ENCODE peak calls at places on chromosomes 6 and 20, in six cellular contexts. A, D, P, G, T and W are unnamed samples.

GRCh38 chr6:98946266-98946817 is 1.4 kb downstream of the FBXL4 start:
- DNase-seq in A (no peak), D (no peak), P (no peak), G (no peak), T (no peak), W (no peak)

GRCh38 chr20:43349841-43350240 is 107.9 kb upstream of the SRSF6 start:
- DNase-seq in A (no peak), D (no peak), P (no peak), G (no peak), T (no peak), W (no peak)

GRCh38 chr6:105759946-105760345 is 326.2 kb upstream of the PRDM1 start:
- DNase-seq in A (no peak), D (no peak), P (peak; percentile 95), G (no peak), T (no peak), W (no peak)

GRCh38 chr6:43942011-43942442 is 172.0 kb downstream of the VEGFA start:
- DNase-seq in A (no peak), D (no peak), P (no peak), G (no peak), T (no peak), W (no peak)

GRCh38 chr6:1325471-1326309 is 13.8 kb downstream of the FOXQ1 start:
- DNase-seq in A (peak; percentile 99), D (peak; percentile 77), P (peak; percentile 93), G (no peak), T (no peak), W (no peak)

GRCh38 chr6:157479464-157480303 is 98.7 kb downstream of the ZDHHC14 start:
- DNase-seq in A (no peak), D (no peak), P (no peak), G (no peak), T (no peak), W (no peak)

GRCh38 chr20:840858-841567 is 7.5 kb downstream of the FAM110A start:
- DNase-seq in A (peak; percentile 33), D (peak; percentile 43), P (no peak), G (no peak), T (peak; percentile 72), W (no peak)

GRCh38 chr6:136510782-136511181 is 39.4 kb downstream of the MAP7 start:
- DNase-seq in A (no peak), D (no peak), P (no peak), G (no peak), T (peak; percentile 1), W (no peak)

GRCh38 chr6:111870054-111870750 is 3.0 kb downstream of the FYN start:
- DNase-seq in A (peak; percentile 15), D (no peak), P (no peak), G (no peak), T (no peak), W (peak; percentile 52)

GRCh38 chr20:15061061-15061430 is 723.6 kb upstream of the FLRT3 start:
- DNase-seq in A (peak; percentile 7), D (no peak), P (no peak), G (no peak), T (no peak), W (no peak)

GRCh38 chr6:158629376-158630221 is 14.9 kb downstream of the DYNLT1 start:
- DNase-seq in A (peak; percentile 71), D (no peak), P (no peak), G (no peak), T (peak; percentile 60), W (no peak)

GRCh38 chr6:63764318-63764916 is 128.8 kb downstream of the PHF3 start:
- DNase-seq in A (peak; percentile 65), D (no peak), P (peak; percentile 52), G (peak; percentile 5), T (no peak), W (peak; percentile 17)

GRCh38 chr6:169854083-169854725 is 102.8 kb downstream of the ERMARD start:
- DNase-seq in A (no peak), D (no peak), P (no peak), G (no peak), T (no peak), W (no peak)

GRCh38 chr6:127506894-127507293 is 12.2 kb downstream of the MTCL3 start:
- DNase-seq in A (no peak), D (no peak), P (no peak), G (no peak), T (no peak), W (no peak)

GRCh38 chr20:43835944-43836540 is 78.6 kb upstream of the TOX2 start:
- DNase-seq in A (no peak), D (no peak), P (no peak), G (no peak), T (peak; percentile 24), W (no peak)

GRCh38 chr6:37021356-37022129 is 16.1 kb downstream of the FGD2 start:
- DNase-seq in A (peak; percentile 37), D (no peak), P (peak; percentile 61), G (no peak), T (no peak), W (no peak)

GRCh38 chr6:152096863-152097496 is 289.5 kb downstream of the ESR1 start:
- DNase-seq in A (no peak), D (no peak), P (peak; percentile 94), G (no peak), T (no peak), W (no peak)

GRCh38 chr6:1749041-1749440 is 139.3 kb downstream of the FOXC1 start:
- DNase-seq in A (no peak), D (no peak), P (no peak), G (no peak), T (no peak), W (no peak)

GRCh38 chr6:5205877-5206840 is 54.6 kb downstream of the LYRM4 start:
- DNase-seq in A (peak; percentile 95), D (no peak), P (peak; percentile 64), G (no peak), T (no peak), W (no peak)

GRCh38 chr20:46773680-46774079 is 64.2 kb downstream of the SLC2A10 start:
- DNase-seq in A (no peak), D (no peak), P (no peak), G (no peak), T (no peak), W (no peak)

GRCh38 chr6:40276176-40276575 is 311.0 kb downstream of the LRFN2 start:
- DNase-seq in A (no peak), D (no peak), P (no peak), G (no peak), T (no peak), W (no peak)

GRCh38 chr20:33843854-33844253 is 32.7 kb downstream of the CHMP4B start:
- DNase-seq in A (no peak), D (no peak), P (no peak), G (no peak), T (no peak), W (peak; percentile 20)

GRCh38 chr6:52566853-52567279 is 10.0 kb downstream of the TRAM2 start:
- DNase-seq in A (peak; percentile 58), D (peak; percentile 5), P (peak; percentile 99), G (no peak), T (no peak), W (no peak)

GRCh38 chr6:162706236-162706635 is 21.3 kb downstream of the PRKN start:
- DNase-seq in A (no peak), D (no peak), P (no peak), G (no peak), T (no peak), W (no peak)

GRCh38 chr6:90436403-90436802 is 139.8 kb upstream of the BACH2 start:
- DNase-seq in A (no peak), D (no peak), P (no peak), G (no peak), T (no peak), W (no peak)

GRCh38 chr6:87393026-87393622 is 14.6 kb upstream of the CFAP206 start:
- DNase-seq in A (peak; percentile 59), D (peak; percentile 25), P (peak; percentile 70), G (no peak), T (no peak), W (peak; percentile 72)

GRCh38 chr6:108872001-108872974 is 24.1 kb downstream of the ARMC2 start:
- DNase-seq in A (no peak), D (no peak), P (no peak), G (no peak), T (no peak), W (no peak)

GRCh38 chr20:50285376-50286173 is 94.9 kb downstream of the CEBPB start:
- DNase-seq in A (no peak), D (no peak), P (peak; percentile 86), G (peak; percentile 28), T (no peak), W (no peak)
- TF ChIP-seq RFX5 in A (no peak), D (no peak), P (no peak), G (no peak), T (no peak), W (no peak)

DNA sequence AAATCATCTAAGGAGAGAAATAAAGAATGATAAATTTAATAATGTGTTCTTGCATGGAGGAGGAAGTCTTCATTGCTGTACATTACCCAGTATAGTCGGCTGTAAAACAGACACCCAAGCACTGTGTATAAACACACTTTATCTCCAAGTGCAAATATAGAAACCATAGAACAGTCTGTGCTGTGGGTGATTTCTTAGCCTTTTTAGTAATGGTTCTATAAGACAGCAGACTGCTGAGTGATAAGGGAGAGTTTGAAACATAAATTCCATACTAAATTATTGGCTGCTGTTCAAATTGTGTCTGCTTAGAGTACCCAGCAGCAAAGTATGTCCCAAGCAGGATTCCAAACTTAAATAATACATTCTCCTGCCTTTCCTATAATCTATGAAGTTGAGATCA is 4.6 kb downstream of the FILIP1 start:
- DNase-seq in A (no peak), D (no peak), P (peak; percentile 27), G (no peak), T (no peak), W (no peak)
- TF ChIP-seq CEBPB in A (no peak), D (no peak), P (no peak), G (no peak), T (no peak), W (no peak)

DNA sequence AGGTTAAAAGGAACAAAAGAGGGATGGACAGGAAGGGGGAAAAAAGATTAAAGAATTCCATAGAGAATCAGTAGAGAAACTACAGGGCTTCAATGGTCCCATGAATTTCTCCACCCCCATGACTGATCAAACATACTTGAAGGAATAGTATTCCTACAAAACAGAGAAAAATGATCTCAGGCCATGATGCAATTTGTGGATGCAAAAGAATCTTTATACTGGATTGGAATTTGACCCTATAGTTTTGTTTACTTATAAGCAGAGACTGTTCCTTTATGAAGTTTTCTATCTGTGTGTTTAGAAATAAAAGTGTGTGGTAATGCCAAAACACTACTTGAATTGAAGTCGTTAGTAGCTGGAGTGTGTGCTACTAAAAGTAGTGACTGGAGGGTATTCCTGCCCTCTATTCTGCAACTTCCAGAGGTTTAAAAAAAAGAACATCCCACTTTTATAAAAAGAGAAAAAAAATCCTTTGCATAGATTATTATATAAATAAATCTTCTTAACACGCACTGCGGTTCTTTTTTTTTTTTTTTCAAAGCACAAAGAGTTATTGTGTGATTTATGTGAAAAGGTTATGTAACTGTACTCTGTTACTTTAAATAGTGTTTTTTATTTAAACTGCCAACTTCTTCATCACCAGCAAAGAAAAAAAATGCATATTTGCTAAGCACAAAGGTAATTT is 214.4 kb upstream of the CITED2 start:
- DNase-seq in A (peak; percentile 82), D (no peak), P (peak; percentile 94), G (no peak), T (no peak), W (no peak)
- TF ChIP-seq RFX5 in A (no peak), D (no peak), P (no peak), G (no peak), T (no peak), W (no peak)

DNA sequence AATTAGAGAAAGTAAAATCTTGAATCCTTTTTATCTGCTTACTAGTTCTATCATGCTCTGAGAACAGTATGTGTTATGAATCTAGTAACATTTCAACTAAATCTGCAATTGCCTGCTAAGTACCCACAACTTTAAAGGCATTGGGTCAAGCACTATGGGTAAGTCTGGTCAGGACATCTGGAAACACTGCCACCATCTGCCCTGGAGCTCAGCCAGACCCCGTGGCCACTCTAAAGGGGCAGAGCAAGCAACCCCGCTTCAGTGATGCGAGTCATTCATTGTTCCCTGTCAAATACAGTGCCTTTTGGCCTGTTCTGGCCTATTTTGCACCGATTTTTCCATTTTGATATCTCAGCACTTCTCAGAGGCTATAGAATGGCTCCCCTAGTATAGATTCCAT is 33.7 kb downstream of the TSPYL4 start:
- DNase-seq in A (no peak), D (no peak), P (peak; percentile 10), G (no peak), T (no peak), W (peak; percentile 18)
- TF ChIP-seq CEBPB in A (no peak), D (no peak), P (no peak), G (no peak), T (no peak), W (no peak)